ENCODE peak calls at places on chromosomes 5 and 9, in six cellular contexts. S is MM.1S, M is OCI-LY7, Q is GM23248, D is hepatocyte, I is neural progenitor cell. E is an unnamed sample.

GRCh38 chr5:388266-389196 is 54.4 kb upstream of the EXOC3 start:
- DNase-seq in S (no peak), M (peak), Q (no peak), D (peak), I (no peak), E (no peak)

GRCh38 chr9:87674565-87675299 is 51.2 kb upstream of the CTSL start:
- DNase-seq in S (no peak), M (no peak), Q (no peak), D (peak), I (no peak), E (no peak)

GRCh38 chr5:111022301-111022700 is 49.2 kb upstream of the TSLP start:
- DNase-seq in S (no peak), M (no peak), Q (no peak), D (no peak), I (no peak), E (no peak)

GRCh38 chr9:130970052-130970451 is 31.0 kb upstream of the FIBCD1 start:
- DNase-seq in S (no peak), M (no peak), Q (no peak), D (no peak), I (no peak), E (no peak)

GRCh38 chr5:81081461-81081835 is 121.3 kb downstream of the RASGRF2 start:
- DNase-seq in S (no peak), M (no peak), Q (no peak), D (no peak), I (no peak), E (no peak)

GRCh38 chr5:135504376-135504775 is 31.4 kb downstream of the NEUROG1 start:
- DNase-seq in S (no peak), M (no peak), Q (no peak), D (no peak), I (no peak), E (no peak)

GRCh38 chr9:36415822-36416515 is 15.9 kb upstream of the RNF38 start:
- DNase-seq in S (no peak), M (peak), Q (no peak), D (no peak), I (peak), E (no peak)

GRCh38 chr5:136210259-136210658 is 17.3 kb upstream of the SMIM32 start:
- DNase-seq in S (no peak), M (no peak), Q (no peak), D (no peak), I (no peak), E (no peak)

GRCh38 chr5:103919526-103919925 is 356.9 kb upstream of the NUDT12 start:
- DNase-seq in S (no peak), M (no peak), Q (no peak), D (no peak), I (no peak), E (no peak)

GRCh38 chr9:72353455-72354116 is 11.4 kb downstream of the ZFAND5 start:
- DNase-seq in S (no peak), M (no peak), Q (no peak), D (peak), I (no peak), E (no peak)

GRCh38 chr5:29208026-29208425 is 1985.5 kb upstream of the CDH6 start:
- DNase-seq in S (no peak), M (no peak), Q (no peak), D (no peak), I (no peak), E (no peak)

GRCh38 chr9:131174681-131175239 is 49.4 kb downstream of the NUP214 start:
- DNase-seq in S (peak), M (no peak), Q (no peak), D (no peak), I (no peak), E (no peak)

GRCh38 chr9:7121055-7121454 is 363.3 kb downstream of the KDM4C start:
- DNase-seq in S (no peak), M (no peak), Q (no peak), D (no peak), I (no peak), E (no peak)

GRCh38 chr5:17216974-17217325 is 481 bp upstream of the BASP1 start:
- DNase-seq in S (no peak), M (peak), Q (peak), D (peak), I (peak), E (no peak)

GRCh38 chr5:474826-475661 is 32.1 kb downstream of the EXOC3 start:
- DNase-seq in S (no peak), M (no peak), Q (no peak), D (no peak), I (no peak), E (no peak)

GRCh38 chr5:168291281-168291960 is at the start of gene WWC1:
- DNase-seq in S (peak), M (no peak), Q (peak), D (peak), I (peak), E (peak)

GRCh38 chr9:129703667-129704355 is 38.4 kb downstream of the PRRX2 start:
- DNase-seq in S (no peak), M (no peak), Q (peak), D (no peak), I (no peak), E (no peak)

GRCh38 chr5:142841511-142842255 is 71.5 kb downstream of the ARHGAP26 start:
- DNase-seq in S (no peak), M (no peak), Q (peak), D (no peak), I (peak), E (peak)

GRCh38 chr5:111299067-111299481 is 74.9 kb downstream of the CAMK4 start:
- DNase-seq in S (no peak), M (peak), Q (peak), D (no peak), I (no peak), E (no peak)

GRCh38 chr9:19490269-19490668 is 81.5 kb downstream of the ACER2 start:
- DNase-seq in S (no peak), M (no peak), Q (no peak), D (no peak), I (no peak), E (no peak)

GRCh38 chr9:14198544-14199510 is 115.1 kb downstream of the NFIB start:
- DNase-seq in S (no peak), M (no peak), Q (peak), D (no peak), I (peak), E (peak)

GRCh38 chr5:20972419-20972925 is 984.5 kb upstream of the CDH18 start:
- DNase-seq in S (peak), M (no peak), Q (no peak), D (peak), I (peak), E (peak)

GRCh38 chr5:33322632-33323031 is 118.1 kb upstream of the TARS1 start:
- DNase-seq in S (no peak), M (no peak), Q (no peak), D (no peak), I (no peak), E (no peak)

GRCh38 chr9:545480-545879 is 296.0 kb upstream of the DMRT1 start:
- DNase-seq in S (no peak), M (no peak), Q (peak), D (no peak), I (no peak), E (no peak)

DNA sequence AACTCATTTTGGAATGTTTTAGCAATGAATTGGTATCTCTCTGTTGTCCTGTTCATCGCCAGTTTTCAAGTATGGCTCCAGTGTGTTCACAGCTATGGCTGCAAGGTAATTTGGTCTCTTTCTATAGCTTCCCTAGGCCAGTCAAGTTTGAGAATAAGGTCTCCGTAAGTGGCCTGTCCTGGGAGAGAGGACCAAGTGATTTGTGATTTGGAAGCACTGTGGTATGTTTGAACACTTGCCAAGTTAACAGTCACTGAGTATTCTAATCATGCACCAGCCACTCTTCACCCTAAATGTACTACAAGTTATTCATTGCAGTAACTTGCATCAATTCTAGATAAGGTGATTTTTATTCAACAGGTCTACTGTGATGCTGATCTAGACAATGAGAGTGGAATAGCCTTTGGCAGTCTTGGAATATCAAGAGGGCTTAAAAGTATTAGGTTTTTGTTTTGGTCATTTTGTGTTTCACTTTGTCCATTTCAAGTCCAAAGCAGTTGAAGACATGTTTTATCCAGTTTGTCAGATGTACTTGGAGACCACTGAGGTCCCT is 41.1 kb downstream of the G3BP1 start:
- DNase-seq in S (no peak), M (no peak), Q (peak), D (no peak), I (no peak), E (no peak)
- TF ChIP-seq EZH2phosphoT487 in S (no peak), M (no peak), Q (no peak), D (no peak), I (no peak), E (no peak)

GRCh38 chr9:21803674-21804048 is 1.2 kb downstream of the MTAP start:
- DNase-seq in S (no peak), M (no peak), Q (no peak), D (no peak), I (no peak), E (no peak)

GRCh38 chr9:21804336-21804735 is 1.9 kb downstream of the MTAP start:
- DNase-seq in S (no peak), M (no peak), Q (no peak), D (no peak), I (no peak), E (no peak)

GRCh38 chr9:21800931-21801682 is 1.3 kb upstream of the MTAP start:
- DNase-seq in S (no peak), M (no peak), Q (no peak), D (no peak), I (no peak), E (no peak)

GRCh38 chr9:21802418-21803000 is at the start of gene MTAP:
- DNase-seq in S (peak), M (peak), Q (peak), D (peak), I (peak), E (peak)

GRCh38 chr9:21801683-21802417 is 586 bp upstream of the MTAP start:
- DNase-seq in S (peak), M (peak), Q (peak), D (peak), I (peak), E (peak)
- TF ChIP-seq EZH2phosphoT487 in S (no peak), M (no peak), Q (no peak), D (no peak), I (peak), E (no peak)

DNA sequence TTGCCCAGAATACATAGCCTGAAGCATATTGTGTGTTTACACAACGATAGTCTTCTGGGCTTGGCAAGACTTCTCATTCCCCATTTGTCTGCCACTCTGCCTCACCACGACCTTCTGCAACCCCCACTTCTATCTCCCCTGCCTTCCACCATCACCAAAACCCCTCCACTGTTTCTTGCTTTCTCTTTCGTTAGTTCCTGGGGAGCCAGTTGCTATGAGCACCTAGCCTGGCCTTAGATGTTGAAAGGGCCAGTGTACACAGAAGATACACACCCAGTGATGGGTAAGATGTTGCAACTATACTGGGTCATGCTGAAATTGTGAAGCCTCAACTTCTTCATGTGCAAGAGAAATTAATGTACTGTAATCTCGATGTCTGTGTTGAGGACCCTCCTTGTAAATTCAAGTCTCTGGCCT is 961 bp upstream of the RNF145 start:
- DNase-seq in S (peak), M (no peak), Q (peak), D (peak), I (no peak), E (peak)
- TF ChIP-seq EZH2phosphoT487 in S (no peak), M (no peak), Q (no peak), D (no peak), I (no peak), E (no peak)

GRCh38 chr9:69554945-69555344 is 117.2 kb downstream of the APBA1 start:
- DNase-seq in S (no peak), M (no peak), Q (peak), D (peak), I (no peak), E (no peak)

GRCh38 chr9:69548676-69549075 is 123.5 kb downstream of the APBA1 start:
- DNase-seq in S (no peak), M (no peak), Q (no peak), D (no peak), I (no peak), E (no peak)

GRCh38 chr9:69546265-69546664 is 125.9 kb downstream of the APBA1 start:
- DNase-seq in S (no peak), M (no peak), Q (peak), D (peak), I (peak), E (peak)

DNA sequence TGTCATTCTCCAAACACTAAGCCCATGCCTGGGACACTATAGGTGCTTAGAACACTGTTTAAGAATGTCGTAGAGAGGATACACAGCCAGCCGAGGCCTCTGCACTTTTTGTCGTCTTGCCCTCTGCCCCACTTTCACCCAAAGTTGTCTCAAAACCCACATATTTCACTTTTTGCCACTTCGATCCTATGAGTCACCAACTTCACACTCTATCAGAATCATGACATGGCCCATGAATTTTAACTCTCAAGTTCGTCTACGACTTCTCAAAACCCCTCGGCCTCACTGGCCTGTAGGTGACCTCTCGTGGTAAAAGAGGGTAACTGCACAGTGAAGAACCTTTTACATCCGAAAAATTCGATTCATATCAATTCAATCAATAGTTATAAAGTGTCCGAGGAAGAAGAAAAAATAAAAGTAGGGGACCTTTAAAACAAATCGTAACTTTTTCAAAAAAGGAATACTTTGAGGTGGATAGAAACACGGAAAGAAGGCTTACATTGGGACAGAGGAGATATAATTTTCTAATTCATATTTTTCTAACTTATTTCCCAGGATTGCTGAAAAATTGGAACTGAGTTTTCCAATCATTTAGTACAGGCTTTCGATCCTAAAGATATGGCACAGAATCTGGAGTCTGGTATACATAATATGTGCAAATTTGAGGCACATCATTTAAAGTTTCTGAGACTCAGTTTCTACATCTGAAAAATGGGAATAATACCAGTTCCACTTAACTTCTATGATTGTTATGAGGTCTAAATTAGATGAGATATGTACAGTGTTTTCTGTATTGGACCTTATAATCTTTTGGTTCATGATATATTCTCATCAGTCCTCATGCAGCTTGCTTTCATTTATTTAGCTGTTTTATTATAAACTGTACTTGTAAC is 122.6 kb downstream of the APBA1 start:
- DNase-seq in S (peak), M (peak), Q (peak), D (peak), I (peak), E (peak)
- TF ChIP-seq EZH2phosphoT487 in S (no peak), M (no peak), Q (no peak), D (no peak), I (no peak), E (no peak)

GRCh38 chr9:108325406-108325805 is 530.4 kb downstream of the ACTL7B start:
- DNase-seq in S (no peak), M (no peak), Q (no peak), D (no peak), I (no peak), E (no peak)
- TF ChIP-seq EZH2phosphoT487 in S (no peak), M (no peak), Q (no peak), D (no peak), I (no peak), E (no peak)

DNA sequence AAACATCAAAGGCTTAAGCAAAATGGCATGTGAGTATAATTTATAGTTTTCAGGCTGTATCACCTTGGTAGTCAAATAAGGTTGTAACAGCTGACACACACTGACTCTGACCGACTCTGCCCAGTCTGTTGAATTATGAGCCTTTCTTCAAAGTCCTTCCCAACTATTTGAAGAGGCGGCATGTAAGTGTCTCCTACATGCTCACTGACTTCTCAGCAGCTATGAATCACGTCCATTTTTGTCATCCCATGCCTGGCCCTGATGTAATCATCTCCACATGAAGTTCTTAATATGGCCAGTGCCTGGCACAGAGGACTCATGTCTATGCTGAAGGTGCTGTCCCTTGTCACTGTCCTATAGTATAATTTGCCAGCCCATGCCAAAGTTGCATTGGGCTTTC is 5.1 kb upstream of the PTBP3 start:
- DNase-seq in S (no peak), M (no peak), Q (peak), D (peak), I (no peak), E (no peak)
- TF ChIP-seq EZH2phosphoT487 in S (no peak), M (no peak), Q (no peak), D (no peak), I (no peak), E (no peak)

GRCh38 chr5:61048534-61048933 is 103.5 kb downstream of the NDUFAF2 start:
- DNase-seq in S (no peak), M (no peak), Q (peak), D (no peak), I (no peak), E (no peak)
- TF ChIP-seq EZH2phosphoT487 in S (no peak), M (no peak), Q (no peak), D (no peak), I (no peak), E (no peak)

GRCh38 chr5:27242258-27242626 is 203.9 kb upstream of the CDH9 start:
- DNase-seq in S (no peak), M (no peak), Q (peak), D (no peak), I (no peak), E (no peak)
- TF ChIP-seq EZH2phosphoT487 in S (no peak), M (no peak), Q (no peak), D (no peak), I (no peak), E (no peak)

GRCh38 chr5:157447246-157447645 is 12.8 kb upstream of the NIPAL4 start:
- DNase-seq in S (no peak), M (no peak), Q (no peak), D (peak), I (no peak), E (no peak)
- TF ChIP-seq EZH2phosphoT487 in S (no peak), M (no peak), Q (no peak), D (no peak), I (no peak), E (no peak)

DNA sequence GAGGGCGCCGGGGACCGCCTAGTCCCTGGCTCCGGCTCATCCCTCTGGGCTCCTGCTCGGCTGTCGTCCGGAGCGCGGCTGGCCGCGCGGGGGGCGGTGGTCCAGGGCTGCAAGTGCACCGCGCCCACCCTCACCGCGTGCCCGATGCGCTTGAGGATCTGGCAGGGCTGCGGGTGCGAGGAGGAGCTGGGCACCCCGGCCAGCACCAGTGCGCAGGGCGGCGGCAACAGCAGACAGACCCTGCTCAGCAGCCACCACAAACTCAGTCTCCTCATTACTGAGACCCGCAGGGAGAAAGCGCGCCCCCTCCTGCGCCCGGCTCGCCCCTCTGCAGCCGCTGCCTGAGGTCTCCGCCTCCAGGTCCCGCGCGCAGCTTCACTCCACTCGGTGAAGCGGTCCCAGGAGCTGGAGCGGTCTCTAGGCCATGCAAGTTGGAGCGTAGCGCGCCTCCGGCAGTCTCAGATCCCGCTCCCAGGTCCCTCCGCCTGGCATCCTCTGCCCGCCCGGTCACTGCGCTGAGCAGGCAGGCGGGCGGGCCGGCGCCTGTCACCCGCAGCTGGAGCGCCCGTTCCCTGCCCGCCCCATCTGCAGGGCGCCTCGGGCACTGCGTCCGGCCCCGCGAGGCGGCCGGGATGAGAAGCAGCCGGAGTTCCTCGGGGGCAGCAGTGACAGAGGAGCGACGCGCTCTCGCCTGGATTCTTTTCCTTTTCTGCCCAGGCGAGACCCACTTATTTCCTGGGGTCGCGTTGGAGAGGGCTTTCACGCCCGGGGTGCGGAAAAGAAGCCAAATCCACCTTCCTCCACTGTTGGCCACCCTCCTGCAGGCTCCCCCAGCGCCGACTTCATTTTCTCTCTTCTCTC is 512 bp downstream of the GRIN3A start:
- DNase-seq in S (no peak), M (no peak), Q (peak), D (peak), I (peak), E (peak)
- TF ChIP-seq EZH2phosphoT487 in S (no peak), M (no peak), Q (no peak), D (no peak), I (no peak), E (no peak)